ENCODE peak calls at places on chromosomes 4 and X, in four cellular contexts. One of them, this sample, is unnamed.

GRCh38 chrX:23919706-23920320 is 12.0 kb downstream of the CXorf58 start:
- DNase-seq in caudate nucleus: no peak
- DNase-seq in KBM-7: peak
- DNase-seq in left lung: no peak
- DNase-seq in this sample: no peak

GRCh38 chr4:125244848-125245450 is 69.8 kb upstream of the FAT4 start:
- DNase-seq in caudate nucleus: no peak
- DNase-seq in KBM-7: peak
- DNase-seq in left lung: no peak
- DNase-seq in this sample: no peak

GRCh38 chr4:123606946-123607542 is 210.4 kb downstream of the SPRY1 start:
- DNase-seq in caudate nucleus: no peak
- DNase-seq in KBM-7: peak
- DNase-seq in left lung: no peak
- DNase-seq in this sample: peak

GRCh38 chrX:155179343-155179997 is 36.8 kb upstream of the VBP1 start:
- DNase-seq in caudate nucleus: no peak
- DNase-seq in KBM-7: peak
- DNase-seq in left lung: no peak
- DNase-seq in this sample: no peak

GRCh38 chrX:140672840-140673731 is 36.5 kb upstream of the LINC00632 start:
- DNase-seq in caudate nucleus: peak
- DNase-seq in KBM-7: no peak
- DNase-seq in left lung: no peak
- DNase-seq in this sample: no peak

GRCh38 chr4:183541081-183542045 is 36.5 kb downstream of the ING2 start:
- DNase-seq in caudate nucleus: no peak
- DNase-seq in KBM-7: no peak
- DNase-seq in left lung: no peak
- DNase-seq in this sample: no peak

GRCh38 chrX:110316351-110317078 is 1.4 kb downstream of the AMMECR1 start:
- DNase-seq in caudate nucleus: no peak
- DNase-seq in KBM-7: peak
- DNase-seq in left lung: no peak
- DNase-seq in this sample: no peak

GRCh38 chr4:26320159-26320452 is 708 bp upstream of the RBPJ start:
- DNase-seq in caudate nucleus: no peak
- DNase-seq in KBM-7: no peak
- DNase-seq in left lung: no peak
- DNase-seq in this sample: no peak

GRCh38 chrX:134664202-134664601 is 5.9 kb upstream of the PLAC1 start:
- DNase-seq in caudate nucleus: no peak
- DNase-seq in KBM-7: no peak
- DNase-seq in left lung: no peak
- DNase-seq in this sample: no peak

GRCh38 chr4:140254656-140255299 is 100.8 kb upstream of the MAML3 start:
- DNase-seq in caudate nucleus: no peak
- DNase-seq in KBM-7: no peak
- DNase-seq in left lung: no peak
- DNase-seq in this sample: no peak

GRCh38 chr4:86749121-86749520 is 100.1 kb downstream of the SLC10A6 start:
- DNase-seq in caudate nucleus: no peak
- DNase-seq in KBM-7: no peak
- DNase-seq in left lung: no peak
- DNase-seq in this sample: no peak

GRCh38 chrX:44908198-44908597 is 35.2 kb downstream of the KDM6A start:
- DNase-seq in caudate nucleus: no peak
- DNase-seq in KBM-7: no peak
- DNase-seq in left lung: no peak
- DNase-seq in this sample: no peak

GRCh38 chr4:6840062-6840976 is 57.8 kb downstream of the KIAA0232 start:
- DNase-seq in caudate nucleus: no peak
- DNase-seq in KBM-7: peak
- DNase-seq in left lung: no peak
- DNase-seq in this sample: no peak

GRCh38 chr4:121072836-121073362 is 564 bp upstream of the NDNF start:
- DNase-seq in caudate nucleus: no peak
- DNase-seq in KBM-7: no peak
- DNase-seq in left lung: peak
- DNase-seq in this sample: no peak

This sample was measured in substantia nigra.